ENCODE peak calls at places on chromosomes 5 and 9, in six cellular contexts. B is T-helper 17 cell, P is mesothelial cell of epicardium, A is BJ, H is D721Med, K is AML-193. O is an unnamed sample.

GRCh38 chr9:9942764-9943424 is 669.9 kb downstream of the PTPRD start:
- DNase-seq in H (peak), K (peak), B (peak), P (peak), A (peak), O (no peak)

GRCh38 chr5:131281133-131281867 is 17.4 kb downstream of the CDC42SE2 start:
- DNase-seq in H (no peak), P (no peak), A (no peak), K (no peak), B (no peak), O (no peak)

GRCh38 chr9:89444212-89444611 is 53.7 kb downstream of the SEMA4D start:
- DNase-seq in H (no peak), P (no peak), B (no peak), A (no peak), K (no peak), O (peak)

GRCh38 chr5:112388010-112388553 is 31.0 kb downstream of the EPB41L4A start:
- DNase-seq in B (no peak), K (no peak), H (no peak), P (no peak), A (no peak), O (no peak)

GRCh38 chr5:15020731-15021130 is 149.2 kb upstream of the ANKH start:
- DNase-seq in B (no peak), P (no peak), A (no peak), H (no peak), K (no peak), O (no peak)

GRCh38 chr5:180313677-180314076 is 21.8 kb upstream of the MAPK9 start:
- DNase-seq in P (no peak), A (no peak), B (peak), H (no peak), K (no peak), O (peak)

GRCh38 chr9:135948446-135948845 is 12.7 kb downstream of the UBAC1 start:
- DNase-seq in A (no peak), K (no peak), H (no peak), B (no peak), P (no peak), O (no peak)

GRCh38 chr5:73093943-73094342 is 26.4 kb upstream of the TMEM171 start:
- DNase-seq in P (no peak), B (no peak), H (no peak), A (peak), K (no peak), O (no peak)

GRCh38 chr5:14417232-14417730 is 164.3 kb upstream of the OTULINL start:
- DNase-seq in H (no peak), A (no peak), K (no peak), B (no peak), P (no peak), O (no peak)

GRCh38 chr9:131739192-131739961 is 499 bp downstream of the RAPGEF1 start:
- DNase-seq in P (peak), K (peak), H (no peak), A (no peak), B (peak), O (no peak)